ENCODE peak calls at places on chromosomes 1 and 21, in six cellular contexts. B is retina; Z is cardiac muscle cell; R is stimulated activated CD8-positive, alpha-beta memory T cell treated with anti-CD3 and anti-CD28 coated beads, Interleukin-7, amount 100 ng/mL, for 24 hours; T is GM20000; W is stimulated activated CD4-positive, alpha-beta T cell treated with anti-CD3 and anti-CD28 coated beads, Interleukin-12 subunit alpha, Interleukin-12 subunit beta, amount 100 ng/mL, for 4 hours. J is an unnamed sample.

GRCh38 chr1:243917177-243917862 is 67.3 kb upstream of the AKT3 start:
- DNase-seq in R (no peak), W (peak; percentile 23), B (peak; percentile 90), T (no peak), Z (peak; percentile 83), J (no peak)

GRCh38 chr1:84146375-84147032 is 2.4 kb downstream of the PRKACB start:
- DNase-seq in B (no peak), W (no peak), R (no peak), Z (peak; percentile 55), T (no peak), J (no peak)

GRCh38 chr1:236394016-236394481 is at the start of gene EDARADD:
- DNase-seq in Z (peak; percentile 50), R (no peak), W (no peak), B (no peak), T (peak; percentile 48), J (no peak)

GRCh38 chr21:43884012-43884860 is 19.2 kb downstream of the AGPAT3 start:
- DNase-seq in B (peak; percentile 48), W (no peak), T (peak; percentile 62), Z (peak; percentile 62), R (no peak), J (no peak)

GRCh38 chr21:33367309-33367973 is 35.8 kb upstream of the IFNGR2 start:
- DNase-seq in W (no peak), B (no peak), Z (no peak), R (no peak), T (no peak), J (no peak)

GRCh38 chr1:1627842-1628655 is 3.9 kb upstream of the MMP23B start:
- DNase-seq in R (no peak), B (peak; percentile 10), T (no peak), W (no peak), Z (no peak), J (no peak)

GRCh38 chr1:214566158-214567104 is 15.0 kb upstream of the PTPN14 start:
- DNase-seq in W (no peak), B (no peak), Z (peak; percentile 57), R (no peak), T (no peak), J (no peak)

GRCh38 chr1:240314845-240315746 is 223.4 kb downstream of the FMN2 start:
- DNase-seq in B (no peak), Z (no peak), W (no peak), R (no peak), T (no peak), J (no peak)

GRCh38 chr21:8992731-8993174 is 1528.6 kb upstream of the TPTE start:
- DNase-seq in T (peak; percentile 40), Z (no peak), W (no peak), B (no peak), R (no peak), J (no peak)

GRCh38 chr1:78468511-78468910 is 22.3 kb upstream of the PTGFR start:
- DNase-seq in B (no peak), Z (no peak), W (no peak), T (no peak), R (no peak), J (no peak)

GRCh38 chr1:234989019-234989418 is 139.6 kb downstream of the TOMM20 start:
- DNase-seq in B (no peak), Z (no peak), T (no peak), R (no peak), W (no peak), J (no peak)

GRCh38 chr21:26366781-26367180 is 196.2 kb upstream of the APP start:
- DNase-seq in T (no peak), W (no peak), R (no peak), B (no peak), Z (no peak), J (no peak)

GRCh38 chr1:107138166-107138565 is 2.7 kb upstream of the NTNG1 start:
- DNase-seq in W (no peak), R (no peak), Z (no peak), T (no peak), B (no peak), J (no peak)